ENCODE peak calls at places on chromosomes 2 and 18, in four cellular contexts. N is activated gamma-delta T cell treated with Interleukin-2 at 50 U/mL for 16 hours, F is epithelial cell of esophagus, U is right atrium auricular region. A is an unnamed sample.

GRCh38 chr18:6355789-6356589 is 58.7 kb downstream of the L3MBTL4 start:
- DNase-seq in N (no peak), F (peak), U (no peak), A (no peak)

GRCh38 chr2:11498543-11499034 is 32.6 kb upstream of the E2F6 start:
- DNase-seq in N (no peak), F (no peak), U (peak), A (no peak)

GRCh38 chr18:47168913-47169312 is 7.3 kb downstream of the IER3IP1 start:
- DNase-seq in N (no peak), F (no peak), U (no peak), A (no peak)

GRCh38 chr18:62991959-62992358 is 276.6 kb downstream of the PHLPP1 start:
- DNase-seq in N (no peak), F (no peak), U (no peak), A (no peak)

GRCh38 chr2:64988420-64989125 is 626 bp upstream of the SLC1A4 start:
- DNase-seq in N (peak), F (peak), U (peak), A (peak)

GRCh38 chr2:102768892-102769291 is 7.1 kb downstream of the TMEM182 start:
- DNase-seq in N (no peak), F (no peak), U (no peak), A (peak)

GRCh38 chr2:107068069-107068468 is 182.1 kb upstream of the ST6GAL2 start:
- DNase-seq in N (no peak), F (no peak), U (no peak), A (no peak)

GRCh38 chr2:45823723-45824206 is 172.3 kb downstream of the PRKCE start:
- DNase-seq in N (no peak), F (peak), U (no peak), A (no peak)

GRCh38 chr18:13294309-13294708 is 75.7 kb downstream of the LDLRAD4 start:
- DNase-seq in N (no peak), F (no peak), U (no peak), A (no peak)

GRCh38 chr2:20235655-20236302 is 10.8 kb upstream of the SDC1 start:
- DNase-seq in N (no peak), F (peak), U (no peak), A (no peak)

GRCh38 chr2:209593930-209594329 is 170.1 kb downstream of the MAP2 start:
- DNase-seq in N (no peak), F (no peak), U (no peak), A (no peak)

GRCh38 chr2:228227466-228227865 is 46.0 kb upstream of the SPHKAP start:
- DNase-seq in N (no peak), F (no peak), U (no peak), A (no peak)

GRCh38 chr2:26847663-26848335 is at the start of gene DPYSL5:
- DNase-seq in N (no peak), F (no peak), U (no peak), A (no peak)

GRCh38 chr2:230687498-230687897 is 25.1 kb upstream of the CAB39 start:
- DNase-seq in N (no peak), F (peak), U (no peak), A (no peak)

GRCh38 chr2:173750332-173750731 is 214.8 kb downstream of the SP3 start:
- DNase-seq in N (no peak), F (peak), U (no peak), A (no peak)

GRCh38 chr2:215609089-215610032 is 173.5 kb upstream of the FN1 start:
- DNase-seq in N (no peak), F (peak), U (no peak), A (no peak)

GRCh38 chr2:25794544-25795276 is 83.6 kb downstream of the ASXL2 start:
- DNase-seq in N (no peak), F (no peak), U (no peak), A (peak)

GRCh38 chr2:11802782-11803191 is 56.4 kb downstream of the LPIN1 start:
- DNase-seq in N (no peak), F (no peak), U (peak), A (no peak)

GRCh38 chr2:46439582-46439981 is 39.8 kb upstream of the TMEM247 start:
- DNase-seq in N (peak), F (no peak), U (no peak), A (no peak)

GRCh38 chr18:33697498-33697897 is 119.5 kb downstream of the ASXL3 start:
- DNase-seq in N (no peak), F (peak), U (no peak), A (no peak)

GRCh38 chr2:20173496-20174402 is 51.2 kb downstream of the SDC1 start:
- DNase-seq in N (no peak), F (no peak), U (no peak), A (no peak)

GRCh38 chr2:42457011-42457410 is 36.8 kb downstream of the KCNG3 start:
- DNase-seq in N (no peak), F (no peak), U (no peak), A (no peak)

GRCh38 chr2:66239655-66240054 is 195.3 kb upstream of the MEIS1 start:
- DNase-seq in N (no peak), F (no peak), U (no peak), A (no peak)

GRCh38 chr18:10877974-10878373 is 271.4 kb downstream of the PIEZO2 start:
- DNase-seq in N (no peak), F (no peak), U (no peak), A (no peak)

GRCh38 chr2:177754476-177754873 is 318.1 kb downstream of the PDE11A start:
- DNase-seq in N (no peak), F (no peak), U (no peak), A (no peak)

GRCh38 chr2:201327678-201328077 is 29.5 kb downstream of the FLACC1 start:
- DNase-seq in N (no peak), F (no peak), U (no peak), A (no peak)

GRCh38 chr2:28322887-28323483 is 69.7 kb upstream of the FOSL2 start:
- DNase-seq in N (no peak), F (no peak), U (no peak), A (no peak)

GRCh38 chr2:168311265-168311925 is 64.0 kb upstream of the STK39 start:
- DNase-seq in N (no peak), F (peak), U (no peak), A (no peak)

GRCh38 chr2:78397198-78397597 is 628.3 kb upstream of the REG3G start:
- DNase-seq in N (no peak), F (no peak), U (no peak), A (no peak)

GRCh38 chr2:237227190-237227988 is 141.7 kb downstream of the COPS8 start:
- DNase-seq in N (no peak), F (peak), U (no peak), A (no peak)

GRCh38 chr2:148802448-148803220 is 72.4 kb upstream of the KIF5C start:
- DNase-seq in N (no peak), F (peak), U (no peak), A (no peak)

GRCh38 chr2:85326406-85326945 is 1.3 kb downstream of the TGOLN2 start:
- DNase-seq in N (peak), F (peak), U (no peak), A (peak)

GRCh38 chr2:27281855-27282559 is at the start of gene TRIM54:
- DNase-seq in N (no peak), F (no peak), U (no peak), A (no peak)

GRCh38 chr2:43707255-43707654 is 31.0 kb upstream of the C1GALT1C1L start:
- DNase-seq in N (no peak), F (peak), U (peak), A (no peak)